ENCODE peak calls at places on chromosomes 4 and X, in four cellular contexts. X, K, D and Y are unnamed samples.

GRCh38 chrX:86066998-86067397 is 19.6 kb upstream of the CHM start:
- DNase-seq in D (no peak), K (peak), X (peak), Y (no peak)

GRCh38 chrX:13791559-13791958 is 25.3 kb downstream of the GPM6B start:
- DNase-seq in D (no peak), K (no peak), X (no peak), Y (peak)

GRCh38 chr4:102713096-102713495 is 47.7 kb downstream of the MANBA start:
- DNase-seq in D (peak), X (no peak), K (no peak), Y (no peak)

GRCh38 chr4:184649971-184650855 is 675 bp downstream of the PRIMPOL start:
- DNase-seq in K (peak), D (peak), X (peak), Y (peak)

GRCh38 chrX:119880552-119881437 is 9.2 kb downstream of the NDUFA1 start:
- DNase-seq in D (peak), K (peak), X (peak), Y (peak)

GRCh38 chrX:20968996-20969395 is 405.2 kb upstream of the CNKSR2 start:
- DNase-seq in X (peak), D (peak), K (no peak), Y (no peak)

GRCh38 chr4:109486007-109486406 is 52.4 kb downstream of the SEC24B start:
- DNase-seq in K (no peak), D (no peak), X (no peak), Y (no peak)

GRCh38 chrX:72117636-72118215 is 14.0 kb downstream of the RTL5 start:
- DNase-seq in K (no peak), D (no peak), X (no peak), Y (no peak)

GRCh38 chr4:150348079-150348478 is 233.9 kb upstream of the MAB21L2 start:
- DNase-seq in K (no peak), D (peak), X (peak), Y (no peak)

GRCh38 chr4:146978641-146979040 is 33.0 kb upstream of the TTC29 start:
- DNase-seq in D (no peak), K (no peak), X (peak), Y (no peak)

GRCh38 chr4:112321768-112322684 is 24.9 kb downstream of the ALPK1 start:
- DNase-seq in X (peak), D (peak), K (peak), Y (peak)

GRCh38 chrX:113457719-113458118 is 617.1 kb upstream of the AMOT start:
- DNase-seq in D (no peak), X (no peak), K (no peak), Y (no peak)

GRCh38 chrX:136660896-136661295 is 12.9 kb downstream of the CD40LG start:
- DNase-seq in K (no peak), D (no peak), X (no peak), Y (no peak)

GRCh38 chr4:26141916-26142638 is 178.7 kb upstream of the RBPJ start:
- DNase-seq in X (no peak), D (peak), K (no peak), Y (no peak)

GRCh38 chr4:57378766-57379165 is 268.6 kb upstream of the IGFBP7 start:
- DNase-seq in K (no peak), D (peak), X (peak), Y (no peak)

GRCh38 chr4:13930155-13930554 is 302.6 kb upstream of the BOD1L1 start:
- DNase-seq in K (no peak), X (no peak), D (no peak), Y (no peak)

GRCh38 chr4:174865418-174865985 is 36.5 kb upstream of the GLRA3 start:
- DNase-seq in D (no peak), X (peak), K (no peak), Y (no peak)

GRCh38 chrX:71106427-71106826 is at the start of gene CXorf65:
- DNase-seq in X (no peak), D (no peak), K (no peak), Y (no peak)

GRCh38 chr4:16140520-16141249 is 56.9 kb upstream of the PROM1 start:
- DNase-seq in D (peak), K (no peak), X (peak), Y (no peak)

DNA sequence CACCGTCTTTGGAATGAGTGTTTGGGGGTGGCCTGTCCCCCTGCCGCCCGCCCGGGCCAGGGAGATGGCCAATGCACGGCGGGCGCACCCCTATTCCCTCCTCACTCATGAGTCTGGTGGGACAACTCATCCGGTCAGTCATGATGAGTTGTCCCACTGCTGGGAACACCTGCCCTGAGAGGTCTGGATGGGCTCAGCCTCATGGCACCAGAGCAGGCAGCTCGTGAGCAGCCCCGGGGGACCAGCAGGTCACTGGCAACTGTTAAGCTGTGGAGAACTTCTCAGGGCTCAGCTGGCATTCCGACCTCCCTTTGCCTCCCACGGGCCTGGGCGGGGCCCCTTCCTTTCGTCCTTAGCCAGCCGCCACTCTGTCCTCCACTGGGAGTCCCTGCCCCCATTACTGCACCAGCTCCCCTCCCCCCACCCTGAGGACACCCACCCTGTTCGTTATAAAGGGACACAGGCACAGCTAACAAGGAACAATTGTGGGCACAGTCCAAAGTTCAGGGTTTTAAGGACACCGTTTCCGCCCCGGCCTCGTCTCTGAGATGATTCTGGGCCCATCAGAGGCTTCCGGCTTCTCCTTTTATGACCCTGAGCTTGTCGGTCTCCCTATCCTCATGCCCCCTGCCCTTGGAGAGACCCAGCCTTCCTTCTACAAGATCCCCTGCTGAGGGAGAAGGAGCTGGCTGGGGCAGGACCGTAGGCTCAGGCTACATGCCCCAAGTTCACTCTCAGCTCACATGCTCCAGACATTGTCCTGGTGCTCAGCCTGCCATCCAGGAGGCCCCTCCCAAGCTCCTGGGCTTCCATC is 14.6 kb upstream of the KIAA0232 start:
- DNase-seq in K (no peak), X (no peak), D (peak), Y (no peak)
- TF ChIP-seq EZH2phosphoT487 in K (no peak), X (no peak), D (no peak), Y (no peak)

DNA sequence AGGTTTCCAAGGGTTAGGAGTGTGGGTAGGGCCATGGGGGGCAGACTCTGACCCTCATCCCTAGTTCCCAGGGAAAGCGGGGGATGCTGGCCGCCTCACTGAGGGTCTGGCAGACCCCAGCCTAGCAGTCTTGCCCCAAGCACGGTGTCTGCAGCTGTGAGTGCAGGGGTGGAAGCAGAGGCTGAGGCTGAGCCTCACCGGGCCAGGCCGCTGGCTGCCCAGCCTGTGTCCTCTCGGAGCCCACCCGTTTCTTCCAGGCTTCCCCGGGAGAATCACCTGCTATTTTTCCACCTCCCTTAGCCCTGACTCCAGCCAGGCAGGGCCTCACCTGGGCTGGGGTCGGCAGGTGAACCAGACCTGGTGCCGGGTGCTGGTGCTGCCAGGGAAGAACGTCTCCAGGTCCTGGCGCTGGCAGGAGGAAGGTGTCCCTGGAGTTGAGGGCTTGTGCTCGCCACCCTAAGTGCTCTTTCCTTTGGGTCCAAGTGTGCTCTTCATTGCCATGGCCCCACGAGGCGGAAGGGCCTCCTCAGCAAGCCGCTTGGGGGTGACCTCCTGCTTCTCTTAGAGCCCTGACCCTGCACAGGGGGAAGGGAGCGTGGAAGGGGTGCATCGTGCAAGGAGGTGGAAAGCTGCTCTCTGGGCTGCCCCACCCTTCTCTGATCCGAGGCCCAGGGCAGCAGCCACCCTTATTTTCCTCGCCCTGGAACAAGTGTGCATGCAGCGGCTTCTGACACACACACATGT is 112.8 kb downstream of the FAM53A start:
- DNase-seq in K (no peak), X (no peak), D (no peak), Y (no peak)
- H3K9ac ChIP-seq in K (no peak), X (no peak), D (no peak), Y (no peak)

GRCh38 chrX:41148553-41148952 is 63.3 kb downstream of the USP9X start:
- DNase-seq in K (no peak), D (peak), X (peak), Y (no peak)

GRCh38 chrX:41144873-41145272 is 59.6 kb downstream of the USP9X start:
- DNase-seq in K (no peak), X (no peak), D (no peak), Y (no peak)

GRCh38 chrX:41142130-41142529 is 56.9 kb downstream of the USP9X start:
- DNase-seq in D (no peak), X (no peak), K (no peak), Y (no peak)

GRCh38 chrX:41150043-41150442 is 64.8 kb downstream of the USP9X start:
- DNase-seq in D (no peak), X (no peak), K (no peak), Y (no peak)

GRCh38 chrX:41145920-41146608 is 60.8 kb downstream of the USP9X start:
- DNase-seq in D (peak), K (no peak), X (peak), Y (no peak)
- TF ChIP-seq EZH2phosphoT487 in D (peak), K (no peak), X (no peak), Y (no peak)

DNA sequence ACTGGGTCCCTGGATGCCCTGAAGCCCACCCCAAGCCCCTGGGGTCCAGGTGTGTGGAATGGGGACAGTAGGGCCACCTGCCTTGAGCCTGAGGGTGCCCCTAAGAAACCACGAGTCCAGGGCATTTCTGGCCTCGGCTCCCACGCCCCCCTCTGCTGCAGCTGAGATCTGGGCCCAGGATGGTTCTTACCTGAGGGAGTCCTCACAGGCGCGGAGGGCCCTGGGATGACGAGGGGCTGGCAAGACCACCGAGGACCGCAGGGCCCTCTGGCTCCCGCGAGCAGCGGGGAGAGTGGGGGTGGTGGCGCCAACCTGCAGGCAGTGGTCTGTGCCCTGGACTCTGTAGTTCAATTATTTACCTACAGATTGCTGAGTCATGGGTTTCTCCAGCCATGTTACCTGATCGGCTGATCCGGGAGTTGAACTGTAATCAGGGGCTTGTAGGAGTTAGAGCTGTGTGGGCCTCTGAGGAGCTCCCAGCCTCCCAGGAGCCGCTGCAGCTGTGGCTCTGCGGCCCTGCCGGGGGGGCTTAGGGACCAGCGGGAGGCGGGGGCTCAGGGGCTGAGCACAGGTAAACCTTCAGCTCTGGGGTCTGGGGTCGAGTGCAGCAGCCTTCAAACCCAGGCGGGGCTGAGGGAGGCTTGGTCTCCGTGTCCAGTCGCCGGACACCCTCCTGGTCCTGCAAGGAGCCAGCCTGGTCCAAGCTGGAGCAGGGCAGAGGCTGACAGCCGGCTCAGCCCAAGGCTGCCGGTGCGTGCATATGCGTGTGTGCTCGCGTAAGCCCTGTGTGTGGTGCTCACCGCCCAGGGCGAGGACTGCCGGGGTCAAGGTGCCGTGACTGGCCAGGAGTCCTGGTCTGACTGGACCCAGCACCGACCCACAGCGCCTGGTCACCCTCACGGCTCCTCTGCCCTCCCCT is at the start of gene SLC26A1:
- DNase-seq in K (no peak), D (no peak), X (peak), Y (no peak)
- H3K9ac ChIP-seq in K (no peak), D (no peak), X (no peak), Y (no peak)

DNA sequence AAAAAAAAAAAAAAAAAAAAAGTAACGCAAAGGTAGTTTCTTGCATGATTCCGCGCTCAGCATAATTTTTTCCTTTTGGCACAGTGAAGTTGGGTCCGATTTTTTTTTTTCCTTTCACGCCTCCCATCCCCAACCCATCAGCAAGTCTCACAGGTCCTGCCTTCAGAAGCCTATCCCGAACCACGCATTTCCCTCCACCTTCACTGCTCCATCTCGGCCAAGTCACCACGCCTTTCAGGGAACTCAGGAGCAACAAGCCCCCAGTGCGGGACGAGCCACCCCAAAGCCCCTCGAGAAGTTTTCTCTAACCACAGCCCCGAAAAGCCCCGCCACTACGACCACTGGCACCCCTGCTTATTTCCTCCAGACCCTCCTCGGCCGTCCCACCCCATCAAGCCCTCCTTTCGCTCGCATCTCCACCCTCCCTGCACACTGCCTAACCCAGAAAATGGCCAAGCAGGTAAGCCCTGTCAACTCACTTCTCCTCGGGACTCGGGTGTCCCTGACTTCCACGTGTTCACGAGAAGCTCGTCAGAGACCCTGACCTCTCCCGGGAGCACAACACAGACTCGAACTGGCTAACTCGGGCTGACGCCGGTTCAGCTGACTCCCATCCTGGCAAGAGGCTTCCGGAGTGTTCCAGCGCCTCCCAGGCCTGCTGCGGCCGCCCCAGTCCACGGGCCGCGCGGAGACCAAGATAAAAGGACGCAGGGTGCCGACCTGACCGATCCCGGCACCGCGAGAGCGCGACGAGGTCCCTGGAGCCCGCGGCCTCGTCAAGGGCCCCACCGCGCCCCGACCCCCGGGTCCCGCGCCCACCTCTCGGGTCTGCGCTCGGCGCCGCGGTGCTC is 839 bp downstream of the SLBP start:
- DNase-seq in D (peak), K (no peak), X (peak), Y (peak)
- TF ChIP-seq EZH2phosphoT487 in D (no peak), K (no peak), X (no peak), Y (no peak)

DNA sequence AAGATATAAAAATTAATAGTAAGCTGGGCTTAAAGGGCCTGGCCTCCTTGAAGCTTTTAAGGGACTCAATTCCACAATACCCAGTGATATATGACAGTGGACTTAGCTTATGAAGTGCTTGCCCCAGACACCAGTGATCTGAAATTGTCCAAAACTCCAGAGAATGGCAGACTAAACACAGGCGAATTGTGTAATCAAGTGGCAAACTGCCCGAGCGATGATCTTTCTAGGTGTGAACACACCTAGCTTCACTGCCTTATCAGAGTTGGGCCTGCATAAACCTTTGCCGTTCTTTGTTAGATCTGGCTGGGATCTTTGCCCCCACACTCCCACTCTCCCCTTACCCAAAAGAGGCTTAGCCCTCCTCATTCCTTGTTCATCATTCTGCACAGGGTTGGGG is 62.5 kb upstream of the SH3RF1 start:
- DNase-seq in D (no peak), K (no peak), X (no peak), Y (no peak)
- H3K9ac ChIP-seq in D (no peak), K (no peak), X (no peak), Y (no peak)

DNA sequence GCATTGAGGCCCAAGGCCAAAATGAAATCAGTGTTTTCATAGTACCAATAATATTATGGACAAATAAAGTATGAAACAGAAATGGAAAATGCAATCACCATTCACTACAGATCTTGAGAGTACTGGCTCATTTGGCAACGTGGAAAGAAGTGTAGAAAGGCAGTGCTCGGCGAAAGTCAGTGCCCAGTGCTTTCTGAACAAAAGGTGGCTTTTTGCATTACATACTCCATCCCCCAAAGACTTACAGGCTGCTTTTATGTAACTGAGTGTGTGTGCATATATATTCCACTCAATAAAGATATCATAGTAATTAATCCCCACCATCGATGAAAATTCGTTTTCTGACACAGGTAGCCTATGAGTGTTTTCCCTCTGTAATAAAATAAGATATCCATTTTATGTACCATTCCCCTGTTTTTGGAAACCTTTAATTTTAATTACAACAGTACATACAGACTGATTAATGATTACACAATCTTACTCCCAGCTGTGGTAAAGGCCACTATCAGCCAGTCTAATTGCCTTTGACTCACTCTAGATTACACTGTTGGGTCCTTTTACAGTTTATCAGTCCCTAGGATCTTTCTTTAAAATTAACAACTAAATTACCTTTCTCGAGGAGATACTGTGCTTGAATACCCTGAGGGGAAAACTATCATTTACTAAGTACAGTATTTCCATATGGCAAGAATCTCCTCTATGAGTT is 65.9 kb downstream of the MAD2L1 start:
- DNase-seq in K (no peak), D (no peak), X (no peak), Y (no peak)
- TF ChIP-seq EZH2phosphoT487 in K (no peak), D (no peak), X (no peak), Y (no peak)